ENCODE peak calls at places on chromosomes 6 and 20, in five cellular contexts. P is colonic mucosa, V is GM20000, O is AG04450, D is RWPE1. Z is an unnamed sample.

GRCh38 chr6:138467901-138468300 is 31.4 kb downstream of the NHSL1 start:
- DNase-seq in D (no peak), O (no peak), V (no peak), P (no peak), Z (no peak)

GRCh38 chr6:27214126-27214601 is 33.3 kb upstream of the PRSS16 start:
- DNase-seq in P (no peak), O (no peak), V (no peak), D (no peak), Z (no peak)

GRCh38 chr6:95142661-95143060 is 434.7 kb upstream of the MANEA start:
- DNase-seq in D (no peak), P (no peak), O (no peak), V (no peak), Z (no peak)

GRCh38 chr6:89035252-89036106 is 45.1 kb upstream of the PNRC1 start:
- DNase-seq in V (no peak), O (peak), D (peak), P (peak), Z (no peak)

GRCh38 chr20:2402271-2402980 is 21.7 kb downstream of the TGM6 start:
- DNase-seq in P (no peak), D (peak), O (no peak), V (no peak), Z (no peak)

GRCh38 chr20:22815206-22815551 is 219.9 kb upstream of the SSTR4 start:
- DNase-seq in D (no peak), P (no peak), O (no peak), V (no peak), Z (no peak)

GRCh38 chr6:41892921-41893564 is 2.1 kb downstream of the USP49 start:
- DNase-seq in P (no peak), O (no peak), V (no peak), D (no peak), Z (no peak)

GRCh38 chr20:12047838-12048432 is 130.2 kb downstream of the BTBD3 start:
- DNase-seq in P (no peak), O (no peak), V (no peak), D (no peak), Z (no peak)

GRCh38 chr6:31888281-31889258 is 8.9 kb downstream of the EHMT2 start:
- DNase-seq in D (no peak), V (peak), O (no peak), P (peak), Z (peak)

GRCh38 chr20:25637247-25637646 is 13.4 kb upstream of the NANP start:
- DNase-seq in O (no peak), D (no peak), V (no peak), P (no peak), Z (no peak)

GRCh38 chr6:170007468-170008240 is 256.2 kb downstream of the ERMARD start:
- DNase-seq in D (no peak), V (no peak), O (no peak), P (no peak), Z (no peak)

GRCh38 chr6:123648020-123648580 is 11.3 kb upstream of the TRDN start:
- DNase-seq in P (no peak), V (no peak), D (no peak), O (no peak), Z (no peak)

GRCh38 chr6:127182501-127182900 is 64.0 kb downstream of the RSPO3 start:
- DNase-seq in O (no peak), P (no peak), V (no peak), D (no peak), Z (no peak)

GRCh38 chr6:139569561-139569960 is 195.1 kb upstream of the CITED2 start:
- DNase-seq in D (peak), P (no peak), V (no peak), O (no peak), Z (no peak)

GRCh38 chr6:65557224-65557623 is 149.8 kb downstream of the EYS start:
- DNase-seq in P (no peak), D (no peak), O (no peak), V (no peak), Z (no peak)

GRCh38 chr6:117483645-117484016 is 1.2 kb downstream of the DCBLD1 start:
- DNase-seq in D (peak), P (no peak), V (peak), O (no peak), Z (peak)

DNA sequence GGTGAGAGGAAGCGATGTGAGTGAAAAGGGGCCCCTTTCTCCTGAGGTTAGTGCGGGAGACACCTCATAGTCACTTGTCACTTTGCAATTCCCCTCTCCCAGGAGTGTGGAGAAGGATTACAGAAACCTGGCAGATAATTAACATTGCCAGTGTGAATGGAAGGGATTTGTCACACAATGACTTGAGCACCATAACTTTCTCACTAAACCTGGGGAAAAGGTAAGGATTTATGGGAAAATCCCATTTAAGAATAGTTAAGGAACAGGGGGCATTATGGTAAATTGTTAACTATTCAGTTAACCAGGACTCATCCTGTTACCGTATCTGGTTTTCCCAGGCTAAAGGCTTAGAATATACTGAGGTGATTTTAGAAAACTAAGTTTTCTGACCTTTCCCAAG is 219.5 kb upstream of the JAG1 start:
- DNase-seq in P (no peak), O (no peak), D (no peak), V (no peak), Z (no peak)
- TF ChIP-seq CTCF in P (no peak), O (no peak), D (no peak), V (no peak), Z (no peak)

GRCh38 chr6:13299403-13299821 is 28.9 kb downstream of the TBC1D7 start:
- DNase-seq in V (no peak), P (no peak), D (no peak), O (no peak), Z (no peak)

GRCh38 chr6:13295576-13295975 is 32.8 kb downstream of the TBC1D7 start:
- DNase-seq in V (no peak), D (no peak), O (no peak), P (peak), Z (no peak)

GRCh38 chr6:13294499-13295069 is 33.8 kb downstream of the TBC1D7 start:
- DNase-seq in P (peak), O (no peak), D (no peak), V (no peak), Z (no peak)

GRCh38 chr6:13297391-13297790 is 30.9 kb downstream of the TBC1D7 start:
- DNase-seq in V (no peak), D (no peak), P (no peak), O (no peak), Z (no peak)

DNA sequence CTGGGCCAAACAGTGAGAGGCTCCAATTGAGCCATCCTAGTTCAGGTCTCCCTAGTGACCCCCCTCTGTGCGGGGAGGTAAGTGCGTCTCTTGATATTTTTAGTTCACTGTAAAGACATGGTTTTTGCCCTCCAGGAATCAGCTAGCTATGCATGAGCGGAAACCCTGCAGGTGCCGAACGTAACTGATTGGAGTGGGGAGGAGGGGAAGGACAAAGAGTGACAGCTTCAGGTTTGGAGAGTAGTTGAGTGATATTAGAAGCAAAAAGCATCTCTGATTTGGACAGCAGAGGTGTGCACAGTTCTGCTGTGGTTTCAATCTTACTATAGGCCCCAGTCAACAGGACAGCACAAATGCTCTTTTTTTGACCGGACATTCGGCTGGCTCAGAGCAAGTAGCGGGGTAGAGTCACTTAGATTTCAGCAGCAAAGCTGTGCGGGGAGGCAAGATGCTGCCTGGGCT is 31.8 kb downstream of the TBC1D7 start:
- DNase-seq in V (no peak), D (no peak), P (no peak), O (no peak), Z (no peak)
- TF ChIP-seq CTCF in V (no peak), D (no peak), P (no peak), O (no peak), Z (no peak)

GRCh38 chr20:13644010-13644409 is 5.3 kb upstream of the TASP1 start:
- DNase-seq in D (no peak), V (no peak), O (no peak), P (no peak), Z (no peak)
- TF ChIP-seq CTCF in D (no peak), V (no peak), O (no peak), P (no peak), Z (no peak)

GRCh38 chr6:75934643-75935472 is 137.6 kb downstream of the IMPG1 start:
- DNase-seq in O (peak), V (peak), P (peak), D (peak), Z (peak)

GRCh38 chr6:75930954-75931689 is 141.3 kb downstream of the IMPG1 start:
- DNase-seq in P (no peak), V (no peak), D (no peak), O (no peak), Z (no peak)

GRCh38 chr6:75935473-75935793 is 137.0 kb downstream of the IMPG1 start:
- DNase-seq in P (no peak), V (no peak), D (no peak), O (no peak), Z (no peak)

GRCh38 chr6:75933387-75933975 is 139.0 kb downstream of the IMPG1 start:
- DNase-seq in D (no peak), P (no peak), V (no peak), O (no peak), Z (no peak)

GRCh38 chr6:75932067-75932466 is 140.4 kb downstream of the IMPG1 start:
- DNase-seq in P (no peak), V (peak), D (peak), O (no peak), Z (peak)
- TF ChIP-seq CTCF in P (no peak), V (peak), D (peak), O (peak), Z (peak)

DNA sequence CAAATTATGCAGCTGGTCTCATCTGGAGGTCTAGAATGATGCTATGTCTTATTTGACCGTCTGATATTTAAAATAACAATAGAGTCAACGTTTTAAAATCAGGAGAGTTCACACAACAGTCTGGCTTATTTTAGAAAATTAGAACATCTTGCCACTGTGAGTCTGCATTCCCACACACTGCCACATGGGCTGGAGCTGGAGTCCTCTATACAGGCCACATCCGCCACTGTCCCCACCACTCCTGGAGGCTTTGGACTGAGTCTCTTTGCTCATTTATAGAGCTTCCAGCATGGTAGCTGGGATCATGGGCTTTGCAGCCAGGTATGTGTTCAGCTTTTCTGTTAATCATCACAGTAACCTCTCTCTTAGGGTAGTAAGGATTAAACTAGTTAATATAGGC is 68.8 kb upstream of the ZNFX1 start:
- DNase-seq in D (no peak), P (no peak), O (no peak), V (no peak), Z (no peak)
- TF ChIP-seq CTCF in D (no peak), P (no peak), O (no peak), V (no peak), Z (no peak)

DNA sequence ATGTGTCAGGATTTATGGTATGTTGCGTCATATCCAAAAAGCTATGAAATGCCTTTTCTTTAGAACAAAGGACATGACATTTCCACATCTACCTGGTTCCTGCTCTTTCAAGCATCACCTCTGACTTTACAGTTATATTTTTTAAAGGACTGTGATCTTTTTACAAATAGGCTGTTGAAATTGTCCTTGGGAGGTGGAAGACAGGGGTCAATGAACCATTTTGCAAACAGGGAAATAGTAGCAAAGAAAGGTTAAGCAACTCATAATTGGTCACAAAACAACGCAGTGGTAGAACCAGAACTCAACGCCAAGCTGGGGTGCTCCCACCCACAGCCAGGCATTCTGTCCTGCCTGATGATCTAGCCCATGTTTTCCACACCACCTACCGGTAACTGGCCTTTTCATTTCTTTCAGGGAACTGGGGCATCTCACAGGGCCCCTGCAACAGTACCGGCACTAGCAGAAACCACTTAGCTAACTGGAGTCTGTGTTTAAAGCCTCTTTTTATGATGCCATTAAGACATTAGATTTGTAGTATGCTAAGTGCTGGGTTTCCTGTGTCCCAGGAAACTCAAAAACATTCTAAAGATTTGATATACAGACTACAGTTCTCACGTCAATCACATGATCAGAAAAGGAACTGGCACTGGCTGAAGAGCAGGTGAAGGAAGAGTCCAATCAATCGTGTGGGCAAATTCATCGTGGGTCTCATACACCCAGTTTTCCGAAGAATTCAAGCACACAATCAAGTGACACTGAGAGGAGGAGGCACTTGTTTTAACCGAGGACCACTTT is 13.9 kb downstream of the ZNF217 start:
- DNase-seq in O (no peak), D (peak), V (no peak), P (peak), Z (peak)
- TF ChIP-seq CTCF in O (peak), D (no peak), V (no peak), P (no peak), Z (peak)

GRCh38 chr20:59597240-59597639 is 7.1 kb upstream of the PHACTR3 start:
- DNase-seq in O (no peak), P (no peak), V (no peak), D (no peak), Z (no peak)
- TF ChIP-seq CTCF in O (no peak), P (no peak), V (no peak), D (no peak), Z (no peak)

DNA sequence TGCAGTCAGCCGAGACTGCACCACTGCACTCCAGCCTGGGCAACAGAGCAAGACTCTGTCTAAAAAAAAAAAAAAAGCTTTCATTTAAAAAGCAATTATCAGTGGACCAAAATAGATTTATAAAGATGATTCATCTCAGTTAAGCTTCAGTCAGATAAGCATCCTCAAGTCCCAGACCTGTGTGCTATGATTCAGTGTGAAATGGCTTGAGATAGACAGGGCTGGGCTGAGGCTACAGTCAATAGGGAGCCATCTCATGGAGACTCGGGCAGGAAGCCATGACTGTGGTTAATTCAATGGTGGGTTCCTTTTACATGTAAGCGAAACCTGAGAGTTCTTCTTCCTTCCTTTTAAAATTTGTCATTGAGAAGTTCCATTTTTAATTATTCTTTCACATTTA is 276.0 kb downstream of the TFAP2A start:
- DNase-seq in O (no peak), P (no peak), D (peak), V (no peak), Z (no peak)
- TF ChIP-seq CTCF in O (no peak), P (no peak), D (no peak), V (no peak), Z (no peak)

GRCh38 chr6:36874443-36875249 is at the start of gene PPIL1:
- DNase-seq in D (peak), O (peak), V (peak), P (peak), Z (peak)

GRCh38 chr6:36874016-36874442 is 574 bp downstream of the PPIL1 start:
- DNase-seq in V (no peak), O (no peak), P (peak), D (peak), Z (peak)

GRCh38 chr6:36875250-36875633 is 639 bp upstream of the PPIL1 start:
- DNase-seq in O (no peak), P (no peak), D (no peak), V (no peak), Z (no peak)

GRCh38 chr6:36873115-36873514 is 1.5 kb downstream of the PPIL1 start:
- DNase-seq in D (no peak), O (no peak), V (no peak), P (no peak), Z (no peak)

GRCh38 chr6:36873612-36874011 is 991 bp downstream of the PPIL1 start:
- DNase-seq in D (no peak), V (peak), P (no peak), O (no peak), Z (peak)
- TF ChIP-seq CTCF in D (peak), V (no peak), P (no peak), O (no peak), Z (peak)

GRCh38 chr6:110590821-110591351 is 114.5 kb upstream of the SLC22A16 start:
- DNase-seq in P (no peak), V (peak), O (no peak), D (no peak), Z (peak)
- TF ChIP-seq CTCF in P (no peak), V (no peak), O (no peak), D (no peak), Z (no peak)

Z was measured in activated CD8-positive, alpha-beta T cell treated with anti-CD3 and anti-CD28 coated beads for 36 hours.